ENCODE peak calls at places on chromosome 12, in six cellular contexts. W is mammary epithelial cell, P is IMR-90, O is PC-3, Z is PC-9, A is endothelial cell of umbilical vein. F is an unnamed sample.

GRCh38 chr12:76588881-76589565 is 29.5 kb upstream of the OSBPL8 start:
- DNase-seq in W (peak; percentile 63), A (no peak), P (peak; percentile 90), O (no peak), Z (no peak), F (no peak)

GRCh38 chr12:51848843-51849735 is 571 bp upstream of the FIGNL2 start:
- DNase-seq in O (no peak), P (no peak), Z (no peak), A (peak; percentile 20), W (no peak), F (peak; percentile 87)

GRCh38 chr12:53313996-53314395 is 7.4 kb downstream of the AAAS start:
- DNase-seq in W (no peak), A (no peak), Z (no peak), P (no peak), O (no peak), F (no peak)

GRCh38 chr12:43284441-43284840 is 267.6 kb downstream of the ADAMTS20 start:
- DNase-seq in O (no peak), A (no peak), W (peak; percentile 58), P (no peak), Z (no peak), F (no peak)

GRCh38 chr12:102167821-102168605 is 29.6 kb downstream of the PMCH start:
- DNase-seq in O (no peak), Z (no peak), A (peak; percentile 15), P (peak; percentile 28), W (no peak), F (no peak)

GRCh38 chr12:107368586-107368985 is 275.2 kb upstream of the CRY1 start:
- DNase-seq in O (no peak), A (no peak), Z (no peak), W (no peak), P (no peak), F (no peak)

GRCh38 chr12:27024291-27024690 is 1.9 kb downstream of the MED21 start:
- DNase-seq in O (no peak), W (no peak), A (no peak), Z (no peak), P (peak; percentile 12), F (peak; percentile 68)

GRCh38 chr12:25829192-25829591 is 129.3 kb upstream of the RASSF8 start:
- DNase-seq in Z (peak; percentile 95), O (peak; percentile 99), P (peak; percentile 98), W (peak; percentile 82), A (peak; percentile 97), F (peak; percentile 81)

GRCh38 chr12:43981726-43982125 is 145.8 kb downstream of the TMEM117 start:
- DNase-seq in W (no peak), O (no peak), A (no peak), Z (no peak), P (no peak), F (no peak)

GRCh38 chr12:12718382-12718761 is 1.2 kb downstream of the CDKN1B start:
- DNase-seq in P (no peak), O (no peak), Z (no peak), A (no peak), W (no peak), F (peak; percentile 81)

GRCh38 chr12:49325606-49326005 is 2.6 kb downstream of the TROAP start:
- DNase-seq in P (no peak), A (no peak), Z (no peak), O (no peak), W (no peak), F (no peak)

GRCh38 chr12:132560831-132561783 is 49.3 kb downstream of the LRCOL1 start:
- DNase-seq in O (peak; percentile 80), W (peak; percentile 52), A (peak; percentile 63), P (peak; percentile 51), Z (peak; percentile 72), F (peak; percentile 99)

GRCh38 chr12:98893126-98893525 is 248.0 kb downstream of the APAF1 start:
- DNase-seq in W (no peak), O (no peak), Z (no peak), A (no peak), P (no peak), F (no peak)
- H3K4me3 ChIP-seq in W (no peak overlapping the region), O (no peak overlapping the region), Z (no peak overlapping the region), A (no peak overlapping the region), P (no peak overlapping the region), F (no peak overlapping the region)

GRCh38 chr12:71393625-71394024 is 46.0 kb upstream of the LGR5 start:
- DNase-seq in O (no peak), A (no peak), Z (no peak), P (no peak), W (no peak), F (no peak)

GRCh38 chr12:71392521-71393145 is 47.0 kb upstream of the LGR5 start:
- DNase-seq in O (peak; percentile 84), Z (peak; percentile 34), P (peak; percentile 70), A (peak; percentile 76), W (peak; percentile 64), F (peak; percentile 93)

GRCh38 chr12:71400481-71400880 is 39.1 kb upstream of the LGR5 start:
- DNase-seq in P (no peak), A (peak; percentile 68), W (no peak), Z (no peak), O (no peak), F (no peak)

GRCh38 chr12:71399197-71399596 is 40.4 kb upstream of the LGR5 start:
- DNase-seq in W (no peak), P (no peak), Z (no peak), O (no peak), A (no peak), F (no peak)

GRCh38 chr12:71397433-71397954 is 42.1 kb upstream of the LGR5 start:
- DNase-seq in O (peak; percentile 92), P (no peak), Z (no peak), A (no peak), W (no peak), F (no peak)
- H2AFZ ChIP-seq in O (no peak overlapping the region), P (no peak overlapping the region), Z (no peak overlapping the region), A (no peak overlapping the region), W (no peak overlapping the region), F (no peak overlapping the region)

DNA sequence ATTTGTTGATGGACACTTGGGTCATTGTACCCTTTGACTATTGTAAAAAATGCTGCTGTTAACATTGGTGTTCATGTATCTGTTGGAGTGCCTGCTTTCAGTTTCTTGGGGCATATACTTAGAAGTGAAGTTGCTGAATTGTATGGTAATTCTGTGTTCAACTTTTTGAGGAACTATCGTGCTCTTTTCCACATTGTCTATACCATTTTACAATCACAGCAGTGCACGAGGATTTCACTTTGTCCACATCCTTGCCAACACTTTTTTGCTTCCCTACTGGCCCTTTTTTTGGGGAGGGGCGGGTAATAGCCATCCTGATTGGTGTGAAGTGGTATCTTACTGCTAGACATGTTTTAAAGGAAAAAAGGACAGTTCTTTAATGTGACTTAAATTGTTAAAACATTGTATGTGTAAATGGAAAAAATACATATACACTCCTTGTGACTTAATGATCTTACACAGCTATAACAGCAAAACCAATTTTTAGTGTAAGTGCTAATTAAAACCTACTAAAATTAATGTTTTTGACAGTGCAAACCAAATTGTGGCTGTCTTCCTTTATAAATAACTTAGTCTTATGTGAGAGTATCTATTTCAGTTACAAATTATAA is 52.7 kb downstream of the WNK1 start:
- DNase-seq in O (no peak), P (no peak), A (no peak), W (no peak), Z (no peak), F (no peak)
- H4K20me1 ChIP-seq in O (peaks cover 2% of the 10 kb centered on the region), P (peaks cover 41% of the 10 kb centered on the region), A (peaks cover 13% of the 10 kb centered on the region), W (peaks cover 2% of the 10 kb centered on the region), Z (peaks cover 60% of the 10 kb centered on the region), F (peaks cover 19% of the 10 kb centered on the region)

GRCh38 chr12:57934804-57935203 is 6.6 kb upstream of the ATP23 start:
- DNase-seq in Z (no peak), O (no peak), P (no peak), A (no peak), W (no peak), F (no peak)
- H3K4me3 ChIP-seq in Z (no peak overlapping the region), O (no peak overlapping the region), P (no peak overlapping the region), A (no peak overlapping the region), W (no peak overlapping the region), F (no peak overlapping the region)

GRCh38 chr12:58965568-58965967 is 45.3 kb upstream of the LRIG3 start:
- DNase-seq in P (no peak), Z (no peak), W (no peak), O (peak; percentile 13), A (no peak), F (no peak)

GRCh38 chr12:58969227-58969626 is 48.9 kb upstream of the LRIG3 start:
- DNase-seq in O (no peak), P (no peak), A (no peak), W (no peak), Z (no peak), F (no peak)

GRCh38 chr12:58963844-58964243 is 43.5 kb upstream of the LRIG3 start:
- DNase-seq in O (no peak), P (no peak), W (no peak), A (no peak), Z (no peak), F (no peak)

GRCh38 chr12:58966939-58967338 is 46.6 kb upstream of the LRIG3 start:
- DNase-seq in W (peak; percentile 7), P (peak; percentile 49), O (no peak), A (peak; percentile 9), Z (no peak), F (peak; percentile 41)

DNA sequence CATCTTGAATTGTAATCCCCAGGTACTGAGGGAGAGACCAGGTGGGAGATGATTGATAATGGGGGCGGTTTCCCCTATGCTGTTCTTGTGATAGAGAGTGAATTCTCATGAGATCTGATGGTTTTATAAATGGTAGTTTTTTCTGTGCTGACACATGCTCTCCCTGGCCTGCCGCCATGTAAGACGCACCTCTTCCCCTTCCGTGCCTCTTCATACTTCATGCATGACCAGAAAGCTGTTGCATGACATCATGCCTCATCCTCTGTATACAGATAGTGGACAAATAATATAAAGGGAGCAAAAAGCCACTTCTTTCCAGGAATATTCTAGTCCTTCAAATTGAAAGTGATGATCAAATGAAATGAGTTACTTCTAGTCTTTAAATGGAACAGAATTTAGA is 47.2 kb upstream of the LRIG3 start:
- DNase-seq in W (no peak), Z (no peak), P (peak; percentile 59), A (no peak), O (no peak), F (no peak)
- H2AFZ ChIP-seq in W (no peak overlapping the region), Z (no peak overlapping the region), P (no peak overlapping the region), A (no peak overlapping the region), O (no peak overlapping the region), F (peak overlapping the region; percentile 4)

GRCh38 chr12:121797937-121798801 is 4.7 kb upstream of the RHOF start:
- DNase-seq in Z (no peak), O (peak; percentile 62), A (peak; percentile 55), W (no peak), P (peak; percentile 50), F (peak; percentile 84)
- H4K20me1 ChIP-seq in Z (no peaks in the 10 kb centered on the region), O (no peaks in the 10 kb centered on the region), A (no peaks in the 10 kb centered on the region), W (no peaks in the 10 kb centered on the region), P (peaks cover 11% of the 10 kb centered on the region), F (peaks cover 19% of the 10 kb centered on the region)

GRCh38 chr12:31387466-31387865 is 61.5 kb upstream of the SINHCAF start:
- DNase-seq in Z (no peak), W (peak; percentile 39), P (no peak), A (no peak), O (no peak), F (no peak)

GRCh38 chr12:31388713-31389112 is 62.8 kb upstream of the SINHCAF start:
- DNase-seq in P (no peak), W (no peak), A (no peak), Z (no peak), O (no peak), F (no peak)

GRCh38 chr12:31387011-31387410 is 61.1 kb upstream of the SINHCAF start:
- DNase-seq in P (no peak), W (no peak), A (no peak), O (no peak), Z (no peak), F (no peak)

GRCh38 chr12:31390991-31391390 is 65.0 kb upstream of the SINHCAF start:
- DNase-seq in Z (no peak), O (no peak), A (no peak), W (no peak), P (no peak), F (no peak)

GRCh38 chr12:31386364-31386777 is 60.4 kb upstream of the SINHCAF start:
- DNase-seq in W (no peak), Z (no peak), A (no peak), P (no peak), O (no peak), F (no peak)
- H3K4me3 ChIP-seq in W (no peak overlapping the region), Z (no peak overlapping the region), A (no peak overlapping the region), P (no peak overlapping the region), O (no peak overlapping the region), F (no peak overlapping the region)

F was measured in osteoblast.